ENCODE peak calls at places on chromosome 14, in five cellular contexts. One of them, this sample, is unnamed.

GRCh38 chr14:68771631-68772030 is 21.2 kb downstream of the ZFP36L1 start:
- DNase-seq in PC-9: no peak
- DNase-seq in fibroblast of lung: no peak
- DNase-seq in psoas muscle: peak; percentile 62
- DNase-seq in OCI-LY7: no peak
- DNase-seq in this sample: no peak

GRCh38 chr14:63938198-63939005 is 85.6 kb downstream of the SYNE2 start:
- DNase-seq in PC-9: no peak
- DNase-seq in fibroblast of lung: no peak
- DNase-seq in psoas muscle: no peak
- DNase-seq in OCI-LY7: peak; percentile 33
- DNase-seq in this sample: peak; percentile 31

GRCh38 chr14:65137648-65138317 is 35.5 kb upstream of the MAX start:
- DNase-seq in PC-9: no peak
- DNase-seq in fibroblast of lung: no peak
- DNase-seq in psoas muscle: no peak
- DNase-seq in OCI-LY7: no peak
- DNase-seq in this sample: no peak

GRCh38 chr14:95832012-95832411 is 44.6 kb upstream of the TUNAR start:
- DNase-seq in PC-9: no peak
- DNase-seq in fibroblast of lung: no peak
- DNase-seq in psoas muscle: no peak
- DNase-seq in OCI-LY7: no peak
- DNase-seq in this sample: no peak

GRCh38 chr14:36454599-36455240 is 65.3 kb downstream of the NKX2-1 start:
- DNase-seq in PC-9: no peak
- DNase-seq in fibroblast of lung: no peak
- DNase-seq in psoas muscle: no peak
- DNase-seq in OCI-LY7: no peak
- DNase-seq in this sample: no peak

GRCh38 chr14:95063391-95063790 is 93.9 kb downstream of the DICER1 start:
- DNase-seq in PC-9: no peak
- DNase-seq in fibroblast of lung: no peak
- DNase-seq in psoas muscle: no peak
- DNase-seq in OCI-LY7: no peak
- DNase-seq in this sample: no peak

GRCh38 chr14:59483819-59484610 is at the start of the genes JKAMP and L3HYPDH:
- DNase-seq in PC-9: peak; percentile 96
- DNase-seq in fibroblast of lung: peak; percentile 95
- DNase-seq in psoas muscle: peak; percentile 99
- DNase-seq in OCI-LY7: peak; percentile 98
- DNase-seq in this sample: peak; percentile 98

GRCh38 chr14:95294834-95295599 is 24.7 kb downstream of the CLMN start:
- DNase-seq in PC-9: no peak
- DNase-seq in fibroblast of lung: peak; percentile 6
- DNase-seq in psoas muscle: no peak
- DNase-seq in OCI-LY7: no peak
- DNase-seq in this sample: no peak

GRCh38 chr14:33307691-33308369 is 369.2 kb downstream of the NPAS3 start:
- DNase-seq in PC-9: no peak
- DNase-seq in fibroblast of lung: peak; percentile 55
- DNase-seq in psoas muscle: peak; percentile 64
- DNase-seq in OCI-LY7: no peak
- DNase-seq in this sample: peak; percentile 56

GRCh38 chr14:94936901-94937321 is 167.0 kb upstream of the GSC start:
- DNase-seq in PC-9: no peak
- DNase-seq in fibroblast of lung: no peak
- DNase-seq in psoas muscle: peak; percentile 66
- DNase-seq in OCI-LY7: no peak
- DNase-seq in this sample: no peak

GRCh38 chr14:64218344-64219240 is 75.6 kb downstream of the ESR2 start:
- DNase-seq in PC-9: no peak
- DNase-seq in fibroblast of lung: no peak
- DNase-seq in psoas muscle: no peak
- DNase-seq in OCI-LY7: no peak
- DNase-seq in this sample: peak; percentile 33

GRCh38 chr14:101870273-101870939 is 94.0 kb upstream of the DYNC1H1 start:
- DNase-seq in PC-9: no peak
- DNase-seq in fibroblast of lung: no peak
- DNase-seq in psoas muscle: no peak
- DNase-seq in OCI-LY7: no peak
- DNase-seq in this sample: no peak

GRCh38 chr14:51460051-51460450 is 191.7 kb upstream of the FRMD6 start:
- DNase-seq in PC-9: no peak
- DNase-seq in fibroblast of lung: peak; percentile 72
- DNase-seq in psoas muscle: no peak
- DNase-seq in OCI-LY7: no peak
- DNase-seq in this sample: no peak

GRCh38 chr14:53391156-53391555 is 238.0 kb upstream of the DDHD1 start:
- DNase-seq in PC-9: no peak
- DNase-seq in fibroblast of lung: peak; percentile 78
- DNase-seq in psoas muscle: no peak
- DNase-seq in OCI-LY7: no peak
- DNase-seq in this sample: no peak

GRCh38 chr14:70770490-70770889 is 38.8 kb downstream of the MAP3K9 start:
- DNase-seq in PC-9: peak; percentile 29
- DNase-seq in fibroblast of lung: no peak
- DNase-seq in psoas muscle: no peak
- DNase-seq in OCI-LY7: no peak
- DNase-seq in this sample: peak; percentile 18

DNA sequence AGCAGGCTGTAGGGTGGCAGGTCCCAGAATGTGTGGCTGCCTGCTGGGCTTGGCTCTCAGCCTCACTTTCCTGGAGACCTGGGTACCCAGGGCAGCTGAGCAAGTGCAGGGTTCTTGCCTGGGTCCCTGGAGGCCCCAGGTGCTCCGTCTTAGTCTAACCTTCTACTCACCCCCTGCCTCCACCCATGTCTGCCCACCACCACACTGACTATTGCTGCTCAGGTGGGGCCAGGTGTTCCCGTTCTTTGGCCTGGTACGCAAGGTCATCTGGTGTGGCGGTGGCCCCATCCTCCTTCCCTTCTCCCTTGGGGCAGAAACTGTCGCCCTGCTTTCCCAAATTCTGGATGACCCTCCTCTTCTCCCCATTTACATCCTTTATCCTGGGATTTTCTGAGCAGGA is 319.9 kb downstream of the TMEM121 start:
- DNase-seq in PC-9: no peak
- DNase-seq in fibroblast of lung: no peak
- DNase-seq in psoas muscle: no peak
- DNase-seq in OCI-LY7: peak; percentile 9
- DNase-seq in this sample: no peak
- H3K9me3 ChIP-seq in PC-9: no peaks in the 10 kb centered on the region
- H3K9me3 ChIP-seq in fibroblast of lung: no peaks in the 10 kb centered on the region
- H3K9me3 ChIP-seq in psoas muscle: no peaks in the 10 kb centered on the region
- H3K9me3 ChIP-seq in OCI-LY7: no peaks in the 10 kb centered on the region
- H3K9me3 ChIP-seq in this sample: peaks cover 66% of the 10 kb centered on the region

GRCh38 chr14:106578479-106578878 is 1052.1 kb downstream of the TMEM121 start:
- DNase-seq in PC-9: no peak
- DNase-seq in fibroblast of lung: no peak
- DNase-seq in psoas muscle: no peak
- DNase-seq in OCI-LY7: peak; percentile 68
- DNase-seq in this sample: no peak

DNA sequence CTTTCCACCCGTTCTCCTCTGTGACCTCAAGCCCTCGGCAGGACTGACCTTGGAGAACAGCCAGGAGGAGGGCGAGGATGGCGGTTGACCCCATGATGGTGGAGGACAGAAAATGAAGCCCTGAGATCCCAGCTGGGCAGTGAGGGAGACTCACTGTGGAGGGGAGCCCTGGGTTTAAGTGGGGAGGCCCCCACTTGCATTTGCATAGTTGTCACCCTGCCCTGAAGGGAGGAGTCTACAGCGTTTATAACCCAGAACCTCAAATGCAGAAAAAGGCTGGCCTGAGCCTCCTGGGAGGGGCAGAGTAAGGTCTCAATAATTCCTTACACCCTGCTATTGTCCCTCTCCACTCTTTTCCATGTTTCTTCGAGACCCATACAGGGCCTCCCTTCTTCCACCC is 1052.7 kb downstream of the TMEM121 start:
- DNase-seq in PC-9: no peak
- DNase-seq in fibroblast of lung: no peak
- DNase-seq in psoas muscle: no peak
- DNase-seq in OCI-LY7: no peak
- DNase-seq in this sample: no peak
- H3K9me3 ChIP-seq in PC-9: no peaks in the 10 kb centered on the region
- H3K9me3 ChIP-seq in fibroblast of lung: no peaks in the 10 kb centered on the region
- H3K9me3 ChIP-seq in psoas muscle: no peaks in the 10 kb centered on the region
- H3K9me3 ChIP-seq in OCI-LY7: no peaks in the 10 kb centered on the region
- H3K9me3 ChIP-seq in this sample: peaks cover 50% of the 10 kb centered on the region

GRCh38 chr14:40463886-40464285 is 1031.7 kb upstream of the FBXO33 start:
- DNase-seq in PC-9: no peak
- DNase-seq in fibroblast of lung: no peak
- DNase-seq in psoas muscle: peak; percentile 29
- DNase-seq in OCI-LY7: no peak
- DNase-seq in this sample: no peak

GRCh38 chr14:40464531-40464930 is 1032.3 kb upstream of the FBXO33 start:
- DNase-seq in PC-9: no peak
- DNase-seq in fibroblast of lung: no peak
- DNase-seq in psoas muscle: peak; percentile 33
- DNase-seq in OCI-LY7: no peak
- DNase-seq in this sample: no peak

GRCh38 chr14:40467969-40468368 is 1035.7 kb upstream of the FBXO33 start:
- DNase-seq in PC-9: no peak
- DNase-seq in fibroblast of lung: no peak
- DNase-seq in psoas muscle: no peak
- DNase-seq in OCI-LY7: no peak
- DNase-seq in this sample: no peak
- H3K9me3 ChIP-seq in PC-9: no peaks in the 10 kb centered on the region
- H3K9me3 ChIP-seq in fibroblast of lung: no peaks in the 10 kb centered on the region
- H3K9me3 ChIP-seq in psoas muscle: peaks cover 7% of the 10 kb centered on the region
- H3K9me3 ChIP-seq in OCI-LY7: peaks cover 8% of the 10 kb centered on the region
- H3K9me3 ChIP-seq in this sample: peaks cover 8% of the 10 kb centered on the region

DNA sequence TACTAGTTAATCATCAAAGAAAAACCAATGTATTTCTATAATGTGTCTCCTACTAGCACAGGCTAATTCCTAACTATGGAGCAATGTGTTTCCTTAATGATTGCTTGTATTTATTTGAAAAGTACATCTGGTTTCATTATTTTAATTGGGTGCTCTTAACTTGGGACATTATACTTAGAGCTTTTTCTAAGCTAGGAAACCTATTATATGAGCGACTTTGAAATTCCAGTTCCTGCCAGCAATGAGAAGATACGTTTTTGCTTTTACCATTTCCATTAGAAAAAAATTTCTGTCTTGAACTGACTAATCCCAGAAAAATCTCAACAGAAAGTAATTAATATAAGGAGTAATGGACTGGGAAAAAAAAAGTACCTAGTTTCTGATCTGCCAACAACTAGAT is 1765.3 kb upstream of the FLRT2 start:
- DNase-seq in PC-9: no peak
- DNase-seq in fibroblast of lung: no peak
- DNase-seq in psoas muscle: no peak
- DNase-seq in OCI-LY7: no peak
- DNase-seq in this sample: no peak
- H3K9me3 ChIP-seq in PC-9: no peaks in the 10 kb centered on the region
- H3K9me3 ChIP-seq in fibroblast of lung: no peaks in the 10 kb centered on the region
- H3K9me3 ChIP-seq in psoas muscle: no peaks in the 10 kb centered on the region
- H3K9me3 ChIP-seq in OCI-LY7: no peaks in the 10 kb centered on the region
- H3K9me3 ChIP-seq in this sample: no peaks in the 10 kb centered on the region

GRCh38 chr14:26412421-26412820 is 185.4 kb downstream of the NOVA1 start:
- DNase-seq in PC-9: no peak
- DNase-seq in fibroblast of lung: no peak
- DNase-seq in psoas muscle: no peak
- DNase-seq in OCI-LY7: no peak
- DNase-seq in this sample: no peak

GRCh38 chr14:26410189-26410685 is 187.6 kb downstream of the NOVA1 start:
- DNase-seq in PC-9: no peak
- DNase-seq in fibroblast of lung: no peak
- DNase-seq in psoas muscle: no peak
- DNase-seq in OCI-LY7: no peak
- DNase-seq in this sample: peak; percentile 22

GRCh38 chr14:26414103-26414502 is 183.7 kb downstream of the NOVA1 start:
- DNase-seq in PC-9: no peak
- DNase-seq in fibroblast of lung: no peak
- DNase-seq in psoas muscle: no peak
- DNase-seq in OCI-LY7: no peak
- DNase-seq in this sample: no peak

GRCh38 chr14:26414933-26415332 is 182.9 kb downstream of the NOVA1 start:
- DNase-seq in PC-9: no peak
- DNase-seq in fibroblast of lung: no peak
- DNase-seq in psoas muscle: no peak
- DNase-seq in OCI-LY7: no peak
- DNase-seq in this sample: no peak

GRCh38 chr14:26415618-26416123 is 182.2 kb downstream of the NOVA1 start:
- DNase-seq in PC-9: no peak
- DNase-seq in fibroblast of lung: peak; percentile 74
- DNase-seq in psoas muscle: peak; percentile 67
- DNase-seq in OCI-LY7: no peak
- DNase-seq in this sample: no peak
- H3K9me3 ChIP-seq in PC-9: no peaks in the 10 kb centered on the region
- H3K9me3 ChIP-seq in fibroblast of lung: no peaks in the 10 kb centered on the region
- H3K9me3 ChIP-seq in psoas muscle: no peaks in the 10 kb centered on the region
- H3K9me3 ChIP-seq in OCI-LY7: no peaks in the 10 kb centered on the region
- H3K9me3 ChIP-seq in this sample: no peaks in the 10 kb centered on the region

DNA sequence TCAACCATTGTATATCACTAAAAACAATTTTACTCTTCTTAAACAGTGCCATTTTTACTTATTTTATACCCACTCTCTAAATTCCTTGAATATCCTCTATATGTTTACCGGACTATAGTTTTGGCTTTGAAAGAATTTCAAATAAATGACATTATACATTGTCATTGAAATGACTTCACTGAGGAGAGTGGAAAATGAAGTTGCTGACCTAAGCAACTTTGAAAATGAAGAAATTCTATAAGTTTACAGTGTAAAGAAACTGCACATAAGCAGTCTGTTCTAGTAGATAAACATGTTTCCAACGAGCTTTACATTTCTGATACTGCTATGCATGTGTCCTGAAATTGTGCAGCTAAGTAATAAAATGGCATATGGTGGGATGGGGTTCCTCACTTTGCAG is 1094.0 kb downstream of the TMEM121 start:
- DNase-seq in PC-9: no peak
- DNase-seq in fibroblast of lung: no peak
- DNase-seq in psoas muscle: no peak
- DNase-seq in OCI-LY7: no peak
- DNase-seq in this sample: no peak
- H3K9me3 ChIP-seq in PC-9: no peaks in the 10 kb centered on the region
- H3K9me3 ChIP-seq in fibroblast of lung: no peaks in the 10 kb centered on the region
- H3K9me3 ChIP-seq in psoas muscle: no peaks in the 10 kb centered on the region
- H3K9me3 ChIP-seq in OCI-LY7: no peaks in the 10 kb centered on the region
- H3K9me3 ChIP-seq in this sample: peaks cover 31% of the 10 kb centered on the region

DNA sequence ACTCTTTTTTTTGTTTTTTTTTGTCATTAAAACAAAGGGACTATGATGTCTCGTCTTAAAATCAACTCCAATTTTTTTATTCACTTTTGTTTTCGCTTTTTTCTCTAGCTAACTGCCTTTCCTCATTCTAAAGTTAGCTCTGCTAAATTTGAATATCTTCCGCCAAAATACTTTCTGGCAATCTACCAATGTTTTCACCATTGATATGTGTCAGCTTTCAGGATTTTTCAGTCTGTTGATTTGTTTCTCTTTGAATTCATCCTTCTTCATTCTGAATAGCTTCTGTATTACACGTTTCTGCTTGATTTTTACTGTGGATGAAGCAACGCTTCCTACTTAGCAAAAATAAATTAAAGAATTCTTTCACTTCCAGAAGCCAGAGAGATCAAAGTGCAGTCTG is 38.7 kb upstream of the NOVA1 start:
- DNase-seq in PC-9: no peak
- DNase-seq in fibroblast of lung: peak; percentile 4
- DNase-seq in psoas muscle: no peak
- DNase-seq in OCI-LY7: no peak
- DNase-seq in this sample: no peak
- H3K9me3 ChIP-seq in PC-9: no peaks in the 10 kb centered on the region
- H3K9me3 ChIP-seq in fibroblast of lung: no peaks in the 10 kb centered on the region
- H3K9me3 ChIP-seq in psoas muscle: no peaks in the 10 kb centered on the region
- H3K9me3 ChIP-seq in OCI-LY7: peaks cover 3% of the 10 kb centered on the region
- H3K9me3 ChIP-seq in this sample: no peaks in the 10 kb centered on the region